ENCODE peak calls at places on chromosomes 3 and 15, in ten cellular contexts. B, W, X, H, E, M, Z, K, P and L are unnamed samples.

GRCh38 chr3:136465296-136465695 is 215.2 kb downstream of the PCCB start:
- DNase-seq in P (no peak), E (no peak), H (no peak), B (no peak), K (no peak), W (no peak), Z (no peak), M (no peak), X (no peak), L (no peak)

GRCh38 chr3:68945231-68945630 is 12.9 kb upstream of the TAFA4 start:
- DNase-seq in P (no peak), W (no peak), B (no peak), H (no peak), E (no peak), M (no peak), X (no peak), Z (no peak), K (no peak), L (no peak)

GRCh38 chr3:13976469-13976868 is 96.6 kb upstream of the WNT7A start:
- DNase-seq in M (no peak), X (no peak), H (no peak), Z (no peak), W (no peak), P (no peak), K (no peak), B (no peak), E (no peak), L (no peak)

GRCh38 chr3:190339130-190339529 is 16.9 kb upstream of the CLDN1 start:
- DNase-seq in X (no peak), B (no peak), E (no peak), P (no peak), H (no peak), M (no peak), Z (peak), W (no peak), K (no peak), L (no peak)

GRCh38 chr3:27224197-27224596 is 145.0 kb downstream of the NEK10 start:
- DNase-seq in H (no peak), K (no peak), Z (peak), M (no peak), X (no peak), P (no peak), B (no peak), E (no peak), W (no peak), L (no peak)

GRCh38 chr15:57820119-57820518 is 113.6 kb downstream of the POLR2M start:
- DNase-seq in H (no peak), E (no peak), X (no peak), P (peak), M (no peak), B (no peak), W (no peak), K (no peak), Z (peak), L (no peak)

GRCh38 chr15:85475317-85475701 is 94.9 kb downstream of the AKAP13 start:
- DNase-seq in P (no peak), Z (no peak), X (no peak), M (no peak), E (no peak), W (no peak), H (no peak), K (no peak), B (no peak), L (no peak)

GRCh38 chr3:98843301-98843959 is 58.1 kb downstream of the DCBLD2 start:
- DNase-seq in B (no peak), W (no peak), K (no peak), M (no peak), X (no peak), Z (no peak), P (no peak), E (no peak), H (no peak), L (no peak)

GRCh38 chr3:144114767-144115166 is 143.1 kb downstream of the DIPK2A start:
- DNase-seq in E (no peak), P (no peak), B (no peak), H (no peak), K (no peak), W (peak), X (no peak), Z (no peak), M (no peak), L (no peak)

GRCh38 chr3:101497803-101498202 is 15.2 kb downstream of the SENP7 start:
- DNase-seq in M (no peak), X (no peak), K (no peak), Z (no peak), W (no peak), H (no peak), P (no peak), B (no peak), E (no peak), L (no peak)

GRCh38 chr15:57861039-57861638 is 154.6 kb downstream of the POLR2M start:
- DNase-seq in E (peak), Z (peak), P (peak), H (peak), X (no peak), W (peak), M (no peak), B (no peak), K (no peak), L (peak)

GRCh38 chr3:59771760-59772159 is 721.9 kb upstream of the CFAP20DC start:
- DNase-seq in Z (peak), M (no peak), W (no peak), X (no peak), E (peak), P (no peak), B (no peak), H (peak), K (no peak), L (peak)

GRCh38 chr15:31268911-31269784 is 57.5 kb upstream of the KLF13 start:
- DNase-seq in X (peak), W (no peak), M (no peak), H (no peak), Z (no peak), K (no peak), E (peak), P (no peak), B (no peak), L (no peak)

GRCh38 chr15:74789171-74789627 is 7.3 kb downstream of the CSK start:
- DNase-seq in B (peak), X (no peak), M (no peak), Z (no peak), E (peak), P (no peak), W (no peak), K (no peak), H (no peak), L (no peak)

GRCh38 chr3:196694202-196694638 is 17.8 kb downstream of the CEP19 start:
- DNase-seq in Z (no peak), M (no peak), W (no peak), H (no peak), P (no peak), X (no peak), E (no peak), K (no peak), B (no peak), L (no peak)

DNA sequence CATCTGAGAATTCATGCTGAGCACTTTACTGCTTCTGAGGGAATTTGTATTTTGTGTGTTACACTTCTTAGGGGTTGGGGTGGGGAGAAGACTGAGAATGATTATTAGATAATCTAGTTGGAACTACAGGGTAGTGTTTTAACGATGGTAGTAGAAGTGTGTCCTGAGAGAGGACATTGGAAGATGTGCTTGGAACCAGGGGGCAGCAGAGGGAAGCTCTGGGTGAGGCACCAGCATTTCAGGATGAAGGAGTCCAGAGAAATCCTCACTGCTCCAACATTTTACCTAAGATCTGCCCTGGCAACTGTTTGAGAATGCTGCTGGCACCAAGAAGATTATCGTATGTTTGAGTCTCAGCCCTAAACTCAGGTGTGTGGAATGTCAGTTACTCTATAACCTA is 145.5 kb downstream of the SQOR start:
- DNase-seq in P (no peak), W (no peak), Z (no peak), X (no peak), M (no peak), H (no peak), K (no peak), B (no peak), E (no peak), L (no peak)
- TF ChIP-seq CTCF in P (peak), W (no peak), Z (no peak), X (no peak), M (no peak), H (no peak), K (no peak), B (no peak), E (no peak), L (no peak)

GRCh38 chr3:11154953-11155325 is 646 bp downstream of the HRH1 start:
- DNase-seq in W (no peak), E (peak), K (no peak), B (no peak), P (no peak), Z (peak), H (no peak), X (no peak), M (no peak), L (no peak)

GRCh38 chr3:11156026-11156410 is 1.7 kb downstream of the HRH1 start:
- DNase-seq in H (no peak), X (peak), M (no peak), P (no peak), Z (no peak), E (no peak), B (no peak), W (no peak), K (no peak), L (no peak)

GRCh38 chr3:11154036-11154952 is at the start of gene HRH1:
- DNase-seq in Z (peak), X (peak), E (peak), H (no peak), W (no peak), B (no peak), P (no peak), K (no peak), M (no peak), L (no peak)

GRCh38 chr3:11157406-11157805 is 3.1 kb downstream of the HRH1 start:
- DNase-seq in X (peak), W (no peak), K (no peak), E (no peak), Z (no peak), M (no peak), P (no peak), B (no peak), H (no peak), L (no peak)

DNA sequence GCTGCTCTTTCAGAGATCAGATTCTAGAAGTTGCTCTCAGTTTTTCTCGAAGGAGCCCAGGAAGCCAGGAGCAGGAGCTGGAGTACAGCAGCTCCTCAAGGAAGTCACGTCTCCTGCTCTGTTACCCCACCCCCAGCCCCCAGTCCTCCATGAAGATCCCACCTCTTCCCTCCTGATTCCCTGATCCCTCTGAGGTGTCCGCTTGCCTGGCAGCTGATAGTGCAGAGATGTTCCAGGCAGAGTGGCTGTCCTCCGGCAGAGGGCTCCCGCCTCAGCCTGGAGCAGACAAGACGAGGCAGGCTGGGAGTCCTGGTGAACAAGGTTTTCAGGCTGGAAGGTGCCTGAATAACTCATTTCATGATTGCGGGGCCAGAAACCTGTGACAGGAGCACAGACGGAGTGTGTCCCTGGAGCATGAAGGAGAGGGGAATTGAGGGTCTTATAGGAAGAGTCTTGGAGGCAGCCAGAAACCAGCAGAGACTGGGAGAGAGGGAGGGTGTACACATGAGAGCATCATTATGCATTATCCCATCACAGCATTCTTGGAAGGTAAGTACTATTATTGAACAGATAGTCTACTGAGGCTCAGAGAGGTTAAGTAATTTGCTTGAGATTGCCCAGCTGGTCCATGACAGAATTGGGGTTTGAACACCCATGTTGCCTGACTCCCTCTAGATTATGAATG is 1.2 kb downstream of the HRH1 start:
- DNase-seq in P (peak), B (peak), X (peak), Z (peak), E (peak), H (peak), K (peak), W (peak), M (no peak), L (no peak)
- H3K4me3 ChIP-seq in P (peak), B (no peak), X (peak), Z (peak), E (peak), H (peak), K (peak), W (no peak), M (peak), L (peak)

GRCh38 chr15:51232581-51232980 is 105.8 kb downstream of the CYP19A1 start:
- DNase-seq in K (no peak), P (no peak), X (no peak), W (no peak), Z (no peak), B (no peak), H (no peak), M (no peak), E (no peak), L (no peak)

GRCh38 chr15:51227967-51228783 is 110.2 kb downstream of the CYP19A1 start:
- DNase-seq in W (peak), M (peak), K (no peak), E (peak), P (peak), Z (peak), X (no peak), B (no peak), H (peak), L (peak)

GRCh38 chr15:51234181-51234927 is 104.0 kb downstream of the CYP19A1 start:
- DNase-seq in W (no peak), E (no peak), M (no peak), K (no peak), H (no peak), X (no peak), B (no peak), Z (no peak), P (no peak), L (no peak)

GRCh38 chr15:51226813-51227212 is 111.6 kb downstream of the CYP19A1 start:
- DNase-seq in B (no peak), E (no peak), P (no peak), W (no peak), H (no peak), M (no peak), K (no peak), Z (no peak), X (no peak), L (no peak)

GRCh38 chr15:51229907-51230328 is 108.5 kb downstream of the CYP19A1 start:
- DNase-seq in B (no peak), K (no peak), E (peak), P (peak), Z (no peak), X (no peak), H (no peak), M (no peak), W (peak), L (no peak)
- TF ChIP-seq CTCF in B (no peak), K (peak), E (peak), P (peak), Z (peak), X (no peak), H (peak), M (no peak), W (peak), L (peak)

DNA sequence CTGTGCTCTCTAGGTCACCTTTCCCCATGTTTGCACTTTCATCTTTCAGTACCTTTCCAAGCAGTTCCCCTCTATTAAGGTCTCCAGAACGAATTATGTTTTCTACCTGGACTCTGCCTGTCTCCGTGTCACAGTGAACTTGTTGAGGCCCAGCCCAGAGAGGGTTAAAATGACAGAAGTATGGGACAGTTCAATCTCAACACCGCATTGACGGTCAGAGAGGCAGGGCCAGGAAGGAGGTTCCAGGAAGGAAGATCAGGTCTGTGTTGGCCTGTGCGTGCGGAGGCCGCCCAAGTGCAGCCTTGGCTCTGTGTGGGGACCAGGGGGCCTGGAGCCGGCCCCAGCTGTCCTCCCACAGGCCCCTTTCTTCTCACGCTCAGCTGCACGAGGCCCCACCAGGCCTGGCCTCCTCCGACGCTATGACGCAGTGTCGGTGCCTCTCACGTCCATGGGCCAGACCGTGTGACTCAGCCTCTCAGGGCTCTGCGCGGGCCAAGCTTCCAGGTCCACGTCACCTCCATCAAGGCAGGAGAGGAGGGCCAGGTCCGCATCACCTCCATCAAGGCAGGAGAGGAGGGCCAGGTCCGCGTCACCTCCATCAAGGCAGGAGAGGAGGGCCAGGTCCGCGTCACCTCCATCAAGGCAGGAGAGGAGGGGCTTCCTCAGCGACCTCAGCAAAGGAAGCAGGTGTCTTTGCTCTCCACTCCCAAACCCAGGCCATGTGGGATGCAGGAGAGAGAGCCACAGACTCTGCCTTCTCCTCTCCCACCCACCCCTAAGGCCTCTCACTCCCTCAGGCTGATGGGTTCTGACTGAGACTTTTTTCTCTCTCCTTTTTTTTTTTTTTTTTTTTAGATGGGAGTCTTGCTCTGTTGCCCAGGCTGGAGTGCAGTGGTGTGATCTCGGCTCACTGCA is 83.1 kb downstream of the CPN2 start:
- DNase-seq in B (no peak), K (peak), P (no peak), H (no peak), E (no peak), X (peak), M (no peak), Z (no peak), W (no peak), L (no peak)
- H3K4me3 ChIP-seq in B (no peak), K (no peak), P (no peak), H (no peak), E (no peak), X (no peak), M (no peak), Z (no peak), W (no peak), L (no peak)

GRCh38 chr3:10707984-10708868 is 107.8 kb upstream of the SLC6A11 start:
- DNase-seq in M (no peak), Z (no peak), W (no peak), H (no peak), B (no peak), K (no peak), P (no peak), E (no peak), X (no peak), L (no peak)

GRCh38 chr3:10703875-10704274 is 112.2 kb upstream of the SLC6A11 start:
- DNase-seq in E (no peak), M (no peak), H (no peak), P (no peak), X (no peak), Z (peak), W (peak), B (no peak), K (no peak), L (peak)

GRCh38 chr3:10709110-10709781 is 106.8 kb upstream of the SLC6A11 start:
- DNase-seq in P (no peak), E (no peak), H (no peak), M (no peak), W (no peak), K (no peak), X (no peak), Z (no peak), B (no peak), L (no peak)

GRCh38 chr3:10706156-10707088 is 109.6 kb upstream of the SLC6A11 start:
- DNase-seq in E (no peak), M (no peak), W (no peak), P (no peak), K (no peak), B (no peak), Z (no peak), X (no peak), H (no peak), L (no peak)

GRCh38 chr3:10707089-10707983 is 108.7 kb upstream of the SLC6A11 start:
- DNase-seq in E (no peak), X (no peak), B (no peak), M (no peak), K (no peak), Z (no peak), H (no peak), W (no peak), P (no peak), L (no peak)
- TF ChIP-seq CTCF in E (no peak), X (no peak), B (no peak), M (no peak), K (no peak), Z (no peak), H (no peak), W (no peak), P (no peak), L (no peak)

GRCh38 chr3:156677120-156677479 is 2.7 kb downstream of the TIPARP start:
- DNase-seq in K (no peak), P (no peak), H (no peak), Z (no peak), B (no peak), M (no peak), X (no peak), W (no peak), E (no peak), L (no peak)
- H3K4me3 ChIP-seq in K (peak), P (peak), H (peak), Z (peak), B (no peak), M (peak), X (peak), W (no peak), E (peak), L (peak)

GRCh38 chr3:194964809-194965208 is 279.1 kb downstream of the FAM43A start:
- DNase-seq in K (no peak), X (no peak), M (no peak), H (no peak), B (no peak), Z (no peak), E (no peak), P (no peak), W (no peak), L (no peak)
- TF ChIP-seq CTCF in K (no peak), X (no peak), M (no peak), H (no peak), B (no peak), Z (peak), E (no peak), P (no peak), W (no peak), L (no peak)